ENCODE peak calls at places on chromosomes 2 and 18, in nine cellular contexts. O, L, G, K, B, S, N, U and A are unnamed samples.

GRCh38 chr18:29418136-29418535 is 1241.2 kb upstream of the CDH2 start:
- DNase-seq in O (no peak), N (peak), U (no peak), K (peak), L (no peak), S (no peak), G (peak), B (no peak), A (no peak)

GRCh38 chr2:117856415-117857210 is 42.1 kb downstream of the DDX18 start:
- DNase-seq in B (no peak), K (peak), S (no peak), G (peak), O (no peak), L (no peak), N (peak), U (no peak), A (peak)

GRCh38 chr2:10542033-10542432 is 93.9 kb upstream of the ODC1 start:
- DNase-seq in U (no peak), N (no peak), K (no peak), G (no peak), L (no peak), O (no peak), B (no peak), S (no peak), A (no peak)

GRCh38 chr18:67359868-67360838 is 156.4 kb downstream of the DSEL start:
- DNase-seq in G (peak), U (no peak), L (no peak), B (peak), O (no peak), K (peak), S (no peak), N (peak), A (peak)

GRCh38 chr2:147172493-147173185 is 672.2 kb upstream of the ACVR2A start:
- DNase-seq in O (no peak), G (no peak), K (no peak), S (no peak), U (no peak), N (no peak), B (no peak), L (no peak), A (no peak)

GRCh38 chr2:148901142-148901541 is 26.1 kb downstream of the KIF5C start:
- DNase-seq in L (no peak), B (no peak), K (no peak), N (no peak), S (no peak), G (no peak), O (no peak), U (no peak), A (no peak)

GRCh38 chr2:210072922-210073509 is 70.6 kb downstream of the RPE start:
- DNase-seq in O (peak), N (peak), G (peak), S (no peak), K (peak), L (no peak), B (peak), U (no peak), A (peak)

GRCh38 chr2:68319397-68320117 is at the start of gene CNRIP1:
- DNase-seq in G (peak), S (no peak), B (peak), O (peak), K (peak), N (peak), U (peak), L (no peak), A (peak)

GRCh38 chr2:105307550-105307949 is 22.0 kb downstream of the TGFBRAP1 start:
- DNase-seq in N (no peak), L (no peak), S (no peak), B (no peak), K (no peak), O (no peak), G (no peak), U (no peak), A (no peak)

GRCh38 chr2:101643004-101643524 is 54.4 kb upstream of the MAP4K4 start:
- DNase-seq in B (no peak), O (no peak), L (no peak), K (no peak), S (no peak), N (no peak), G (no peak), U (no peak), A (no peak)

GRCh38 chr18:70385474-70385873 is 96.6 kb downstream of the SOCS6 start:
- DNase-seq in L (no peak), G (no peak), K (no peak), N (peak), S (no peak), U (no peak), B (no peak), O (no peak), A (no peak)

GRCh38 chr2:196915512-196916189 is 10.9 kb downstream of the PGAP1 start:
- DNase-seq in B (no peak), U (no peak), N (no peak), K (no peak), O (no peak), G (no peak), S (no peak), L (no peak), A (no peak)

GRCh38 chr2:20615046-20615465 is 35.8 kb downstream of the HS1BP3 start:
- DNase-seq in K (no peak), S (no peak), O (no peak), G (no peak), L (no peak), U (peak), B (no peak), N (no peak), A (no peak)

GRCh38 chr2:176199902-176200301 is 11.4 kb downstream of the HOXD1 start:
- DNase-seq in O (no peak), L (no peak), S (no peak), B (no peak), N (no peak), U (no peak), G (no peak), K (no peak), A (no peak)

GRCh38 chr2:158602027-158602426 is 145.3 kb downstream of the PKP4 start:
- DNase-seq in N (no peak), G (no peak), U (no peak), S (no peak), K (no peak), L (no peak), O (no peak), B (no peak), A (peak)

GRCh38 chr18:67302043-67302442 is 214.5 kb downstream of the DSEL start:
- DNase-seq in U (no peak), S (no peak), N (peak), G (peak), B (no peak), O (no peak), K (peak), L (no peak), A (peak)

GRCh38 chr2:54534625-54535024 is 78.5 kb downstream of the SPTBN1 start:
- DNase-seq in G (no peak), O (no peak), U (no peak), B (no peak), L (no peak), K (no peak), S (no peak), N (no peak), A (no peak)

GRCh38 chr2:70897977-70898226 is 37.8 kb upstream of the ATP6V1B1 start:
- DNase-seq in L (no peak), N (no peak), K (no peak), S (no peak), B (no peak), G (no peak), U (no peak), O (no peak), A (no peak)

GRCh38 chr2:20496069-20496468 is 49.2 kb downstream of the RHOB start:
- DNase-seq in N (peak), B (no peak), K (peak), G (peak), U (no peak), L (no peak), O (no peak), S (no peak), A (peak)

GRCh38 chr2:175838979-175839378 is 163.1 kb downstream of the LNPK start:
- DNase-seq in K (no peak), N (no peak), L (no peak), S (no peak), O (no peak), B (no peak), G (no peak), U (no peak), A (peak)

GRCh38 chr2:150981826-150982225 is 279.8 kb downstream of the RBM43 start:
- DNase-seq in N (peak), S (no peak), U (no peak), B (no peak), O (no peak), G (no peak), K (peak), L (no peak), A (no peak)

GRCh38 chr2:212539145-212539880 is 711 bp upstream of the ERBB4 start:
- DNase-seq in G (peak), O (no peak), B (peak), U (peak), N (peak), L (no peak), K (no peak), S (no peak), A (peak)

GRCh38 chr18:78955066-78955465 is 24.6 kb upstream of the SALL3 start:
- DNase-seq in O (no peak), U (no peak), K (no peak), S (no peak), G (no peak), L (no peak), B (no peak), N (no peak), A (no peak)

GRCh38 chr18:48894799-48895346 is 55.9 kb downstream of the SMAD7 start:
- DNase-seq in L (no peak), O (no peak), G (no peak), N (no peak), K (no peak), B (no peak), S (no peak), U (no peak), A (no peak)

GRCh38 chr2:75528221-75528977 is 32.3 kb downstream of the EVA1A start:
- DNase-seq in O (no peak), U (no peak), N (peak), S (no peak), B (no peak), K (no peak), L (no peak), G (no peak), A (peak)

GRCh38 chr18:68267583-68267982 is 447.3 kb downstream of the TMX3 start:
- DNase-seq in L (no peak), S (no peak), G (no peak), B (no peak), K (peak), U (no peak), N (peak), O (no peak), A (peak)

GRCh38 chr2:143950675-143951074 is 569.2 kb downstream of the ZEB2 start:
- DNase-seq in N (no peak), L (no peak), B (no peak), K (no peak), O (no peak), S (no peak), U (no peak), G (no peak), A (no peak)

GRCh38 chr2:185628985-185629384 is 109.6 kb upstream of the FSIP2 start:
- DNase-seq in K (no peak), U (no peak), S (no peak), O (no peak), L (no peak), B (no peak), G (no peak), N (peak), A (peak)

GRCh38 chr2:228102949-228103348 is 78.5 kb downstream of the SPHKAP start:
- DNase-seq in N (peak), K (no peak), L (no peak), G (no peak), B (no peak), O (no peak), U (no peak), S (no peak), A (peak)

GRCh38 chr18:57898506-57899124 is 95.5 kb upstream of the ATP8B1 start:
- DNase-seq in O (no peak), K (peak), N (peak), G (peak), U (no peak), L (no peak), S (no peak), B (peak), A (peak)

GRCh38 chr2:101831351-101831865 is 133.9 kb downstream of the MAP4K4 start:
- DNase-seq in S (peak), B (peak), G (peak), L (peak), N (peak), K (peak), U (peak), O (peak), A (peak)

GRCh38 chr2:192053921-192054320 is 140.8 kb downstream of the TMEFF2 start:
- DNase-seq in L (no peak), N (no peak), B (no peak), G (no peak), S (no peak), O (no peak), K (no peak), U (no peak), A (no peak)

GRCh38 chr2:28428486-28428885 is 35.8 kb downstream of the FOSL2 start:
- DNase-seq in O (no peak), K (no peak), U (no peak), B (no peak), S (no peak), G (no peak), N (no peak), L (no peak), A (no peak)